ENCODE peak calls at places on chromosomes 13 and 19, in nine cellular contexts. W, V, M, U, H, C, J, E and N are unnamed samples.
A peak's percentile ranks its signal among the peaks of the same experiment; 100 is the strongest.

GRCh38 chr13:21812192-21812626 is 141.3 kb downstream of the FGF9 start:
- DNase-seq in W (peak; percentile 63), V (no peak), M (no peak), U (no peak), H (no peak), C (no peak), J (no peak), E (no peak), N (no peak)

GRCh38 chr19:2494084-2494446 is 18.1 kb downstream of the GADD45B start:
- DNase-seq in W (peak; percentile 48), V (no peak), M (no peak), U (no peak), H (peak; percentile 48), C (peak; percentile 39), J (peak; percentile 55), E (no peak), N (no peak)

GRCh38 chr13:112134150-112135075 is 67.5 kb downstream of the SOX1 start:
- DNase-seq in W (no peak), V (no peak), M (no peak), U (no peak), H (no peak), C (no peak), J (no peak), E (no peak), N (no peak)

GRCh38 chr13:55577082-55577846 is 1563.5 kb upstream of the PRR20A start:
- DNase-seq in W (no peak), V (no peak), M (no peak), U (no peak), H (no peak), C (no peak), J (no peak), E (no peak), N (no peak)

GRCh38 chr19:17209126-17210036 is 5.8 kb upstream of the USE1 start:
- DNase-seq in W (peak; percentile 40), V (peak; percentile 46), M (no peak), U (no peak), H (peak; percentile 26), C (no peak), J (no peak), E (peak; percentile 20), N (peak; percentile 70)

GRCh38 chr19:35488677-35489076 is 1.6 kb downstream of the KRTDAP start:
- DNase-seq in W (no peak), V (no peak), M (no peak), U (no peak), H (no peak), C (no peak), J (no peak), E (no peak), N (no peak)

GRCh38 chr13:100514788-100515409 is 73.7 kb downstream of the GGACT start:
- DNase-seq in W (peak; percentile 51), V (peak; percentile 86), M (peak; percentile 74), U (peak; percentile 65), H (peak; percentile 38), C (peak; percentile 86), J (no peak), E (peak; percentile 57), N (no peak)

GRCh38 chr13:68056816-68057710 is 826.9 kb upstream of the PCDH9 start:
- DNase-seq in W (no peak), V (no peak), M (no peak), U (no peak), H (peak; percentile 72), C (no peak), J (peak; percentile 70), E (no peak), N (peak; percentile 9)

GRCh38 chr19:6551607-6552450 is 21.0 kb downstream of the TNFSF9 start:
- DNase-seq in W (peak; percentile 68), V (no peak), M (no peak), U (no peak), H (no peak), C (no peak), J (no peak), E (peak; percentile 52), N (no peak)

GRCh38 chr13:98460519-98460918 is 116.4 kb downstream of the STK24 start:
- DNase-seq in W (no peak), V (no peak), M (no peak), U (no peak), H (no peak), C (no peak), J (peak; percentile 32), E (no peak), N (no peak)

GRCh38 chr19:31430381-31430780 is 81.1 kb upstream of the TSHZ3 start:
- DNase-seq in W (no peak), V (no peak), M (no peak), U (no peak), H (no peak), C (no peak), J (no peak), E (no peak), N (no peak)

GRCh38 chr13:46176756-46177155 is 5.2 kb downstream of the LCP1 start:
- DNase-seq in W (no peak), V (no peak), M (no peak), U (no peak), H (no peak), C (no peak), J (no peak), E (no peak), N (no peak)

GRCh38 chr13:36084131-36084530 is 47.1 kb downstream of the DCLK1 start:
- DNase-seq in W (no peak), V (no peak), M (no peak), U (no peak), H (no peak), C (no peak), J (no peak), E (no peak), N (no peak)

GRCh38 chr19:40553885-40554857 is 22.5 kb upstream of the SHKBP1 start:
- DNase-seq in W (no peak), V (peak; percentile 77), M (no peak), U (no peak), H (no peak), C (no peak), J (no peak), E (no peak), N (no peak)